ENCODE peak calls at places on chromosomes 11 and 22, in eight cellular contexts. L is tibial nerve, Z is colonic mucosa, E is heart right ventricle, K is endodermal cell, N is neuronal stem cell, D is brain microvascular endothelial cell, V is fibroblast of lung. T is an unnamed sample.

GRCh38 chr11:84812351-84813083 is 814.6 kb downstream of the DLG2 start:
- DNase-seq in Z (no peak), V (peak; percentile 15), N (no peak), K (no peak), E (no peak), D (peak; percentile 16), L (no peak), T (no peak)

GRCh38 chr22:18954941-18955571 is 19.0 kb upstream of the PRODH start:
- DNase-seq in K (no peak), Z (no peak), D (no peak), E (no peak), L (no peak), V (no peak), N (no peak), T (no peak)

GRCh38 chr11:67996622-67997459 is 7.1 kb downstream of the UNC93B1 start:
- DNase-seq in K (peak; percentile 98), D (peak; percentile 32), Z (peak; percentile 96), L (peak; percentile 62), E (peak; percentile 67), V (peak; percentile 31), N (peak; percentile 71), T (no peak)

GRCh38 chr22:26364066-26365015 is 64.7 kb upstream of the ASPHD2 start:
- DNase-seq in D (peak; percentile 89), V (peak; percentile 77), E (peak; percentile 17), K (peak; percentile 93), Z (peak; percentile 46), N (peak; percentile 81), L (peak; percentile 58), T (no peak)

GRCh38 chr11:534592-535518 is 521 bp downstream of the HRAS start:
- DNase-seq in L (no peak), N (no peak), K (peak; percentile 69), V (peak; percentile 19), Z (no peak), E (no peak), D (no peak), T (peak; percentile 61)

GRCh38 chr11:127058524-127058923 is 58.0 kb upstream of the KIRREL3 start:
- DNase-seq in Z (no peak), K (no peak), N (no peak), D (no peak), E (no peak), V (no peak), L (no peak), T (no peak)

GRCh38 chr22:40310081-40310770 is 36.1 kb upstream of the ADSL start:
- DNase-seq in N (no peak), K (peak; percentile 27), E (no peak), V (peak; percentile 93), Z (no peak), L (peak; percentile 44), D (peak; percentile 77), T (no peak)

GRCh38 chr11:116990811-116991210 is 107.4 kb downstream of the SIK3 start:
- DNase-seq in N (no peak), D (no peak), K (no peak), L (no peak), E (no peak), V (peak; percentile 15), Z (no peak), T (no peak)

GRCh38 chr11:71154406-71154805 is 98.0 kb downstream of the SHANK2 start:
- DNase-seq in Z (no peak), N (no peak), V (no peak), D (no peak), K (peak; percentile 17), E (no peak), L (no peak), T (no peak)

GRCh38 chr11:71163371-71163770 is 89.0 kb downstream of the SHANK2 start:
- DNase-seq in Z (no peak), V (no peak), E (no peak), N (no peak), K (peak; percentile 37), L (no peak), D (no peak), T (no peak)

GRCh38 chr11:71155846-71156245 is 96.5 kb downstream of the SHANK2 start:
- DNase-seq in E (no peak), L (no peak), D (no peak), V (no peak), Z (no peak), N (no peak), K (no peak), T (no peak)

GRCh38 chr11:71156301-71156700 is 96.1 kb downstream of the SHANK2 start:
- DNase-seq in V (no peak), E (no peak), D (no peak), N (no peak), K (no peak), L (no peak), Z (no peak), T (no peak)

DNA sequence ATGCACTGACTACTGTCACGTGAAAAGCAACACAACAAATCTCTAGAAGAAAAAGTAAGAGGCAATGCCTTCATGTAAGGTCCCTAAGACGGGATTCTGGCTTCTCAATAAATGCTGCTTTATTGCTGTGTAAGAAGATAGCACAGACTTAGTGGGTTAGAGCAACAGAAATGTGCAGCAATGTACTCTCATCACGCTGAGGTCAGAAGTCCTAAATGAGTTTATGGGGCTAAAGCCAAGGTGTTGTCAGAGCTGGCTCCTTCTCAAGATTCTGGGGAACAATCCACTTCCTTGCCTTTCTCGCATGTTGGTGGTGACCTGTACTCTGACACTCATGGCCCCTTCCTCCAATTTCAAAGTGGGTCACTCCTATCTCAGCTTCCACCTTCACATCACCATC is 93.4 kb downstream of the SHANK2 start:
- DNase-seq in N (no peak), K (no peak), Z (no peak), E (no peak), V (no peak), L (no peak), D (no peak), T (no peak)
- H3K27ac ChIP-seq in N (no peak overlapping the region), K (no peak overlapping the region), Z (no peak overlapping the region), E (no peak overlapping the region), V (no peak overlapping the region), L (no peak overlapping the region), D (no peak overlapping the region), T (no peak overlapping the region)

GRCh38 chr11:69498614-69499175 is 17.2 kb downstream of the LINC01488 start:
- DNase-seq in L (no peak), D (no peak), K (no peak), N (no peak), V (no peak), Z (no peak), E (no peak), T (no peak)

GRCh38 chr11:69496631-69497220 is 15.3 kb downstream of the LINC01488 start:
- DNase-seq in V (no peak), D (no peak), K (no peak), N (no peak), L (no peak), Z (no peak), E (no peak), T (no peak)

GRCh38 chr11:69495441-69496201 is 14.2 kb downstream of the LINC01488 start:
- DNase-seq in D (no peak), K (no peak), Z (no peak), E (no peak), N (no peak), V (no peak), L (no peak), T (no peak)

GRCh38 chr11:69496202-69496557 is 14.7 kb downstream of the LINC01488 start:
- DNase-seq in E (no peak), D (no peak), V (no peak), N (no peak), L (no peak), Z (no peak), K (no peak), T (no peak)

GRCh38 chr11:69497221-69497787 is 15.8 kb downstream of the LINC01488 start:
- DNase-seq in V (peak; percentile 99), K (no peak), D (peak; percentile 96), N (peak; percentile 81), E (peak; percentile 84), Z (no peak), L (peak; percentile 72), T (no peak)
- H3K27ac ChIP-seq in V (no peak overlapping the region), K (peak overlapping the region; percentile 94), D (no peak overlapping the region), N (peak overlapping the region; percentile 82), E (peak overlapping the region; percentile 88), Z (no peak overlapping the region), L (peak overlapping the region; percentile 92), T (no peak overlapping the region)

GRCh38 chr22:29994941-29995340 is 85.3 kb upstream of the HORMAD2 start:
- DNase-seq in D (peak; percentile 56), Z (peak; percentile 43), V (peak; percentile 63), K (no peak), E (no peak), N (no peak), L (no peak), T (no peak)

GRCh38 chr22:29988719-29989118 is 91.5 kb upstream of the HORMAD2 start:
- DNase-seq in D (no peak), N (no peak), L (no peak), K (no peak), Z (no peak), E (no peak), V (no peak), T (no peak)

GRCh38 chr22:29994027-29994715 is 86.1 kb upstream of the HORMAD2 start:
- DNase-seq in K (no peak), V (peak; percentile 95), D (peak; percentile 79), L (no peak), E (no peak), N (no peak), Z (no peak), T (no peak)

GRCh38 chr22:29989446-29989845 is 90.8 kb upstream of the HORMAD2 start:
- DNase-seq in N (no peak), D (no peak), K (no peak), L (no peak), Z (no peak), V (no peak), E (no peak), T (no peak)

DNA sequence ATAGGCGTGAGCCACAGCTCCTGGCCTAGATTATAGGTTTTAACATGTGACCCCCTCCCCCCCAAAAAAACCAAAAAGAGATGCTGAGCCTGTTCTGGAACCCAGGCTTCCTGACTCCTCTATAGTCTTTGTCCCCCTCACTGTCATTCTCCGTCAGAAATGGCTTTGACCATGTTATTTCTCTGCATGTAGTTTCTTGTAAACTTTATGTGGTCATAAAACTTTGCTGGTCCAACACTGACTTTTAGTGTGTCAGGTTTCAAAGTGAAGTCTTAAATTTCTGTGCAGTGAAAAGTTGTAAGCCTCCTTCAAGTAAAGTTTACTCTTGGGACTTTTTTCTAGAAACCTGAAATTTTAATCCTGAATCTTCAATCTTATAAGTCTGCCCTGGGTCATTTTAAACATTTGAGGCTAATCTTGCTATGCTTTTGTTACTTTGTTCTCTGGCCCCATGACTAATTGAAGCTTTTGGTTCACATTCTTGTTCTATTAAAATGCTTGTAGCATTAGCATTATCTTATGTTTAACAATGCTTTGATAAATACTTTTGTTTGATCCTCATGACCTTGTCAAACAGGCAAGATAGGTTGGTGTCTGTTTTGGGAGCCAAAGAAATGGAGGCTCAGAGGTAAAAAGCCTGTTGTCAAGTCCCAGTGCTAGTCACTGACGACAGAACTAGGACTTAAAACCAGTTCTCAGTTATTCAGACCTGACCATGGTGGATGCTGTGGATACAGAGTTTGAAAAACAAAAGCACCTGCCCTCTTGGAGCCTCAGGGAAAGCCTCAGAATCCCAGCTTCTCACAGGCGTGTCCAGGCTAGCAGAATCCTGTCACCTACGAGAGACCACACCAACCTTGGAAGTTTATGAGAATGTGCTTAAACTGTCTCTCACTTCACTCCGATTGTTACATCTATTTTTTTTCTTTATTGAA is 87.7 kb upstream of the HORMAD2 start:
- DNase-seq in N (no peak), E (no peak), L (no peak), D (peak; percentile 9), V (peak; percentile 68), K (no peak), Z (no peak), T (no peak)
- H3K27ac ChIP-seq in N (no peak overlapping the region), E (no peak overlapping the region), L (no peak overlapping the region), D (peak overlapping the region; percentile 1), V (no peak overlapping the region), K (no peak overlapping the region), Z (peak overlapping the region; percentile 2), T (peak overlapping the region; percentile 92)

GRCh38 chr11:69309800-69310280 is 15.9 kb downstream of the MYEOV start:
- DNase-seq in V (peak; percentile 34), L (no peak), D (no peak), E (no peak), K (no peak), N (no peak), Z (no peak), T (no peak)

GRCh38 chr11:69307421-69307820 is 13.5 kb downstream of the MYEOV start:
- DNase-seq in K (no peak), N (no peak), D (no peak), E (no peak), Z (no peak), V (no peak), L (no peak), T (no peak)

GRCh38 chr11:69308936-69309799 is 15.2 kb downstream of the MYEOV start:
- DNase-seq in L (no peak), K (peak; percentile 28), E (no peak), D (no peak), V (no peak), N (no peak), Z (no peak), T (no peak)

GRCh38 chr11:69307871-69308381 is 14.0 kb downstream of the MYEOV start:
- DNase-seq in V (no peak), K (peak; percentile 23), Z (no peak), L (no peak), E (no peak), N (no peak), D (no peak), T (no peak)

GRCh38 chr11:69308531-69308930 is 14.6 kb downstream of the MYEOV start:
- DNase-seq in V (no peak), L (no peak), Z (no peak), D (no peak), K (peak; percentile 31), E (no peak), N (no peak), T (no peak)
- H3K27ac ChIP-seq in V (no peak overlapping the region), L (no peak overlapping the region), Z (no peak overlapping the region), D (no peak overlapping the region), K (no peak overlapping the region), E (no peak overlapping the region), N (no peak overlapping the region), T (no peak overlapping the region)

T was measured in keratinocyte.